ENCODE peak calls at places on chromosomes 1 and 21, in ten cellular contexts. F is SW 1271, B is AG08395, Z is uterus, R is H4, S is skeletal muscle cell, U is HuH-7.5, G is tibial artery, A is AG08396, Q is foreskin fibroblast. J is an unnamed sample.

GRCh38 chr1:64396817-64397216 is 73.1 kb upstream of the CACHD1 start:
- DNase-seq in A (no peak), Z (no peak), B (no peak), F (no peak), S (no peak), G (no peak), Q (no peak), R (peak; percentile 45), U (peak; percentile 15), J (no peak)

GRCh38 chr1:164637461-164638375 is 78.7 kb downstream of the PBX1 start:
- DNase-seq in Q (peak; percentile 87), A (peak; percentile 70), Z (peak; percentile 57), U (no peak), G (peak; percentile 80), B (peak; percentile 79), R (no peak), F (no peak), S (no peak), J (peak; percentile 84)

GRCh38 chr1:35080171-35080854 is 1.1 kb downstream of the ZMYM1 start:
- DNase-seq in F (no peak), A (no peak), B (no peak), G (no peak), S (no peak), R (no peak), U (no peak), Q (no peak), Z (no peak), J (no peak)

GRCh38 chr1:117638759-117639158 is 32.9 kb downstream of the TENT5C start:
- DNase-seq in U (no peak), Z (no peak), G (no peak), B (no peak), S (no peak), R (no peak), Q (no peak), A (no peak), F (no peak), J (no peak)

GRCh38 chr21:38804617-38805281 is 980 bp upstream of the ETS2 start:
- DNase-seq in R (peak; percentile 84), Q (peak; percentile 78), S (no peak), Z (peak; percentile 72), G (peak; percentile 90), A (peak; percentile 72), U (peak; percentile 44), F (no peak), B (peak; percentile 68), J (peak; percentile 54)

GRCh38 chr1:237670296-237670695 is 220.4 kb downstream of the ZP4 start:
- DNase-seq in G (no peak), S (no peak), R (no peak), A (no peak), Q (no peak), Z (no peak), F (no peak), B (no peak), U (no peak), J (no peak)

GRCh38 chr1:224433671-224434446 is 738 bp downstream of the WDR26 start:
- DNase-seq in B (peak; percentile 21), R (no peak), A (peak; percentile 34), U (peak; percentile 33), S (no peak), G (peak; percentile 80), F (no peak), Q (peak; percentile 37), Z (peak; percentile 41), J (peak; percentile 13)

GRCh38 chr1:53957231-53957818 is 11.2 kb downstream of the LRRC42 start:
- DNase-seq in B (peak; percentile 75), S (no peak), G (no peak), Z (no peak), R (peak; percentile 21), Q (peak; percentile 64), F (peak; percentile 59), A (peak; percentile 60), U (no peak), J (peak; percentile 54)

GRCh38 chr1:171910786-171911185 is 69.5 kb downstream of the DNM3 start:
- DNase-seq in U (no peak), Z (no peak), S (no peak), B (no peak), F (no peak), Q (no peak), G (no peak), R (no peak), A (no peak), J (no peak)

GRCh38 chr1:243396876-243397275 is 141.0 kb downstream of the SDCCAG8 start:
- DNase-seq in B (no peak), R (no peak), F (no peak), A (no peak), S (no peak), U (no peak), G (no peak), Z (no peak), Q (no peak), J (no peak)

GRCh38 chr1:229341811-229342304 is 989 bp downstream of the CCSAP start:
- DNase-seq in Z (no peak), U (no peak), G (no peak), B (no peak), Q (no peak), S (no peak), F (no peak), R (no peak), A (no peak), J (peak; percentile 25)

GRCh38 chr1:241518447-241519307 is 878 bp downstream of the FH start:
- DNase-seq in G (no peak), R (no peak), Z (peak; percentile 11), B (peak; percentile 5), U (peak; percentile 4), F (no peak), Q (peak; percentile 46), S (no peak), A (peak; percentile 20), J (peak; percentile 16)

GRCh38 chr21:27831177-27831576 is 864.3 kb upstream of the ADAMTS5 start:
- DNase-seq in U (no peak), Z (no peak), G (no peak), B (no peak), F (no peak), R (no peak), A (no peak), Q (no peak), S (no peak), J (peak; percentile 34)

GRCh38 chr1:40633563-40634376 is 31.7 kb downstream of the RIMS3 start:
- DNase-seq in G (no peak), R (no peak), S (no peak), B (no peak), U (no peak), F (no peak), A (no peak), Q (no peak), Z (peak; percentile 54), J (no peak)

GRCh38 chr21:39576518-39577128 is 36.1 kb upstream of the B3GALT5 start:
- DNase-seq in Z (no peak), F (no peak), Q (no peak), B (no peak), G (no peak), A (no peak), U (no peak), R (no peak), S (no peak), J (no peak)

GRCh38 chr1:238960071-238960470 is 426.3 kb upstream of the CHRM3 start:
- DNase-seq in A (no peak), R (peak; percentile 89), U (no peak), Q (no peak), S (peak; percentile 94), F (no peak), Z (no peak), B (no peak), G (no peak), J (peak; percentile 17)

GRCh38 chr1:38287036-38287435 is 240.4 kb upstream of the POU3F1 start:
- DNase-seq in U (no peak), Q (no peak), A (no peak), S (no peak), R (no peak), F (no peak), Z (no peak), G (no peak), B (no peak), J (no peak)

GRCh38 chr1:28359592-28360239 is 9.8 kb upstream of the PHACTR4 start:
- DNase-seq in B (peak; percentile 65), U (peak; percentile 32), R (peak; percentile 49), S (no peak), Q (peak; percentile 78), F (no peak), A (peak; percentile 48), G (peak; percentile 76), Z (peak; percentile 76), J (peak; percentile 58)

GRCh38 chr1:208988811-208989222 is 594.7 kb upstream of the CAMK1G start:
- DNase-seq in F (no peak), U (no peak), A (peak; percentile 31), R (peak; percentile 76), G (no peak), S (peak; percentile 30), Z (peak; percentile 15), Q (peak; percentile 70), B (peak; percentile 73), J (peak; percentile 58)

GRCh38 chr21:32366191-32366590 is 26.6 kb downstream of the URB1 start:
- DNase-seq in S (no peak), Q (no peak), Z (no peak), R (no peak), B (no peak), F (no peak), A (no peak), U (no peak), G (no peak), J (no peak)

GRCh38 chr1:229704157-229704556 is 78.1 kb downstream of the URB2 start:
- DNase-seq in U (no peak), F (no peak), A (no peak), Z (no peak), Q (no peak), R (no peak), G (no peak), S (no peak), B (no peak), J (no peak)

GRCh38 chr1:182762536-182762935 is 27.0 kb upstream of the NPL start:
- DNase-seq in B (no peak), F (no peak), U (no peak), Z (no peak), G (no peak), Q (no peak), S (no peak), R (no peak), A (no peak), J (no peak)

GRCh38 chr21:33541105-33541711 is 709 bp downstream of the GART start:
- DNase-seq in R (peak; percentile 48), S (no peak), Z (no peak), B (no peak), G (no peak), A (no peak), U (no peak), F (peak; percentile 13), Q (peak; percentile 35), J (peak; percentile 13)

GRCh38 chr1:156245451-156246232 is 2.2 kb downstream of the PAQR6 start:
- DNase-seq in Z (no peak), G (no peak), B (peak; percentile 21), Q (peak; percentile 55), F (no peak), A (peak; percentile 57), S (no peak), R (no peak), U (no peak), J (no peak)

GRCh38 chr1:234992065-234992464 is 136.6 kb downstream of the TOMM20 start:
- DNase-seq in S (no peak), U (no peak), R (no peak), Z (no peak), A (no peak), Q (no peak), G (no peak), F (no peak), B (no peak), J (no peak)

GRCh38 chr1:47326271-47326670 is 7.3 kb upstream of the CMPK1 start:
- DNase-seq in Z (no peak), F (no peak), G (no peak), B (no peak), A (no peak), S (no peak), R (no peak), U (no peak), Q (no peak), J (no peak)

GRCh38 chr1:185670187-185670627 is 64.0 kb upstream of the HMCN1 start:
- DNase-seq in Q (peak; percentile 75), Z (no peak), S (peak; percentile 16), U (no peak), B (peak; percentile 48), A (peak; percentile 17), G (no peak), R (no peak), F (no peak), J (peak; percentile 66)

GRCh38 chr1:97632075-97632474 is 288.8 kb downstream of the DPYD start:
- DNase-seq in U (no peak), B (no peak), Q (peak; percentile 24), F (no peak), G (no peak), S (peak; percentile 49), Z (no peak), R (no peak), A (no peak), J (no peak)